ENCODE peak calls at places on chromosomes 13 and 19, in ten cellular contexts. A, N, O, X, R, Q, H, M, T and K are unnamed samples.

GRCh38 chr19:1276620-1277007 is 1.3 kb downstream of the FAM174C start:
- DNase-seq in A (no peak), N (no peak), O (no peak), X (no peak), R (no peak), Q (no peak), H (no peak), M (no peak), T (no peak), K (no peak)

GRCh38 chr13:25719666-25720065 is 332.1 kb downstream of the SHISA2 start:
- DNase-seq in A (no peak), N (no peak), O (no peak), X (no peak), R (no peak), Q (no peak), H (no peak), M (no peak), T (no peak), K (no peak)

GRCh38 chr13:104204177-104204576 is 1138.0 kb upstream of the SLC10A2 start:
- DNase-seq in A (no peak), N (no peak), O (no peak), X (no peak), R (no peak), Q (no peak), H (no peak), M (no peak), T (no peak), K (no peak)

GRCh38 chr19:29084266-29084665 is 128.7 kb downstream of the UQCRFS1 start:
- DNase-seq in A (no peak), N (no peak), O (no peak), X (peak; percentile 68), R (no peak), Q (no peak), H (no peak), M (no peak), T (no peak), K (no peak)

GRCh38 chr13:51332566-51333361 is 6.7 kb upstream of the SERPINE3 start:
- DNase-seq in A (no peak), N (no peak), O (no peak), X (no peak), R (no peak), Q (no peak), H (no peak), M (no peak), T (no peak), K (no peak)

GRCh38 chr19:392375-392970 is 16.5 kb downstream of the C2CD4C start:
- DNase-seq in A (peak; percentile 72), N (no peak), O (no peak), X (no peak), R (no peak), Q (no peak), H (no peak), M (no peak), T (no peak), K (no peak)

GRCh38 chr19:6674868-6675305 is 4.9 kb upstream of the TNFSF14 start:
- DNase-seq in A (peak; percentile 33), N (peak; percentile 34), O (peak; percentile 56), X (peak; percentile 68), R (no peak), Q (no peak), H (peak; percentile 79), M (no peak), T (peak; percentile 21), K (peak; percentile 91)

GRCh38 chr19:46198756-46199155 is 30.8 kb upstream of the IGFL1 start:
- DNase-seq in A (no peak), N (no peak), O (no peak), X (no peak), R (no peak), Q (no peak), H (no peak), M (no peak), T (no peak), K (no peak)

GRCh38 chr13:67033170-67033569 is 197.0 kb downstream of the PCDH9 start:
- DNase-seq in A (no peak), N (no peak), O (no peak), X (no peak), R (no peak), Q (no peak), H (no peak), M (no peak), T (no peak), K (no peak)

GRCh38 chr19:6465006-6465405 is 935 bp downstream of the CRB3 start:
- DNase-seq in A (peak; percentile 29), N (no peak), O (no peak), X (no peak), R (no peak), Q (no peak), H (no peak), M (no peak), T (no peak), K (no peak)

GRCh38 chr19:53192771-53193533 is at the start of gene ZNF665:
- DNase-seq in A (peak; percentile 90), N (peak; percentile 85), O (peak; percentile 82), X (peak; percentile 82), R (peak; percentile 67), Q (peak; percentile 95), H (peak; percentile 93), M (peak; percentile 88), T (peak; percentile 82), K (peak; percentile 88)

GRCh38 chr13:110397445-110397844 is 90.4 kb downstream of the COL4A2 start:
- DNase-seq in A (no peak), N (no peak), O (no peak), X (no peak), R (no peak), Q (peak; percentile 81), H (no peak), M (no peak), T (peak; percentile 85), K (peak; percentile 85)

GRCh38 chr13:48624858-48625257 is 28.9 kb upstream of the CYSLTR2 start:
- DNase-seq in A (no peak), N (no peak), O (peak; percentile 52), X (no peak), R (no peak), Q (no peak), H (no peak), M (no peak), T (no peak), K (no peak)

GRCh38 chr13:103926118-103926517 is 859.9 kb upstream of the SLC10A2 start:
- DNase-seq in A (no peak), N (no peak), O (no peak), X (no peak), R (no peak), Q (no peak), H (no peak), M (no peak), T (no peak), K (no peak)

GRCh38 chr13:21639604-21640003 is 31.3 kb upstream of the FGF9 start:
- DNase-seq in A (no peak), N (no peak), O (no peak), X (no peak), R (no peak), Q (no peak), H (no peak), M (no peak), T (no peak), K (no peak)

DNA sequence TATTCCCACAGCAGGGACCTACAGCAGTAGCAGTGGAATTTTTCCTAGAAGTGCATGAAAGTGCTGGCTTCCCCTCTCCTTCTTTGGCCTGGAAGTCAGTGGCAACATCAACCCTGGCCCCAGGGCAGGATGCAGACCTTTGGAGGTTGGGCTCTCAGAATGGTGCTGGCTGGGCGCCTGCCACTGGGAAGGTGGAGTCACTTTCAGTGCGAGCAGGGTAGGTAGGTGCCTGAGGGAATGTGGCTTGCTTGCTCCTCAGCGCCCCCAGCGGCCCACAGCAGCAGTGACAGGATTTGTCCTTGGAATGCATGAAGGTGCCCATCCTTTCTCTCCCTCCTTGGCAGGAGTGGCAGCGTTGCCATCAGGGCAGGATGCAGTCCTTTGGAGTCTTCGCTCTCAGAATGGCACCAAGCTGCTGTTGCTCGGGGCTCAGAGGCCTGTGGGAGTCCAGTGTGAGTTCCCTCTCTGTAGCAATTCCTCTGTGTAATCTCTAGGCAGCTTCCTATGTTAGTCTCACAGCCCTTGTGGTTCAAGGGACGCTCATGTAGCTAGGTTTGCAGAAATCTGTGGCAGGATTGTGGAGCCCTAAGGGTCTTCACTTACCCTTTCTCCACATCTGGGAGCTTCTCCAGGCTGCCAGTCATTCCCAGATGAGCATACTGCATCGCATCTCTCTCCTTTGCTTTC is 354.4 kb upstream of the DACH1 start:
- DNase-seq in A (peak; percentile 35), N (no peak), O (peak; percentile 28), X (peak; percentile 82), R (no peak), Q (no peak), H (no peak), M (peak; percentile 67), T (no peak), K (peak; percentile 82)
- TF ChIP-seq CTCF in A (peak; percentile 45), N (no peak), O (peak; percentile 84), X (peak; percentile 100), R (no peak), Q (peak; percentile 7), H (peak; percentile 26), M (no peak), T (no peak), K (no peak)

DNA sequence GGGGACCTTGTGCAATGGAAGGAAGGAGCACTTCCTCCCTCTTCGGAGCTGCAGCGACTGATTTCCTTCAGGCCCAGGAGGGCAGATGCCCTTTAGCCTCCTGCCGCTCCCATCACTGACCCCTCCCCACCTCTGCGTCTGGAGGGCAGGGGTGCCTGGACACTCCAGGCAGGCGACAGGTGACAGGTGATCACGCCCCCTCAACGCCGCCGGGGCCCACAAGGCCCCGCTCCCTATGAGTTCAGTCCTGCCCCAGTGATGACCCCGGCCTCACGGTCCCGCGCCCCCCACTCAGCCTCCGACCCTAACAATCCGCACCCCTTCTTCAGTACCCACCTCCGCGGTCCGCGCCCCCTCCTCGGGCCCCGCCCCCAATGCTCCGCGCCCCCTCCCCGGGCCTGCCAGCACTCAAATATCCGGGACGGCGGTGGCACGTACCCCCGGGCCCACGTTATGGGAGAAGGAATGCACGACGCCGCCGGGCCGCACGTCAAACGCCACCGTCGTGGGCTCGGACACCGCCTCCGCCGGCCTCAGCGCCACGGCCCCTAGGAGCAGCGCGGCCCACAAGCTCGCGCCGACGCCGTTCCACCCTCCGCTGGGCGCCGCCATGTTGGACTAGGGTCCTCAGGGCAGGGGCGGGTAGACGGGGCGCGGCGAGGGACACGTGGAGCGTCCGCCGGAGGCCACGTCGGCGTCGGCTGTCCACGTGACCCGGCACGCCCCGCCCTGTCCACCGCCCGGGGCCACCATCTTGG is at the start of gene MYDGF:
- DNase-seq in A (peak; percentile 93), N (peak; percentile 92), O (peak; percentile 80), X (peak; percentile 93), R (peak; percentile 81), Q (peak; percentile 96), H (peak; percentile 97), M (peak; percentile 91), T (peak; percentile 86), K (peak; percentile 98)
- TF ChIP-seq POLR2A in A (peak; percentile 75), N (peak; percentile 71), O (peak; percentile 80), X (peak; percentile 71), R (peak; percentile 54), Q (no peak), H (no peak), M (no peak), T (peak; percentile 91), K (no peak)

GRCh38 chr13:30111810-30112209 is 195.5 kb downstream of the KATNAL1 start:
- DNase-seq in A (no peak), N (no peak), O (no peak), X (no peak), R (no peak), Q (no peak), H (no peak), M (no peak), T (no peak), K (no peak)
- TF ChIP-seq CTCF in A (no peak), N (no peak), O (no peak), X (peak; percentile 30), R (no peak), Q (no peak), H (no peak), M (no peak), T (peak; percentile 39), K (no peak)

GRCh38 chr13:112983428-112984196 is 14.6 kb downstream of the MCF2L start:
- DNase-seq in A (no peak), N (no peak), O (no peak), X (no peak), R (no peak), Q (no peak), H (no peak), M (no peak), T (no peak), K (no peak)
- TF ChIP-seq POLR2A in A (no peak), N (no peak), O (no peak), X (no peak), R (no peak), Q (no peak), H (no peak), M (no peak), T (no peak), K (no peak)